ENCODE peak calls at places on chromosomes 16 and 17, in five cellular contexts. A is sigmoid colon, S is body of pancreas, L is esophagus muscularis mucosa, U is A549. I is an unnamed sample.

GRCh38 chr16:62021295-62021694 is 14.9 kb downstream of the CDH8 start:
- DNase-seq in A (no peak), S (no peak), L (no peak), U (no peak), I (no peak)

GRCh38 chr16:46986896-46987295 is 13.4 kb upstream of the DNAJA2 start:
- DNase-seq in A (no peak), S (no peak), L (no peak), U (no peak), I (no peak)

GRCh38 chr16:69204106-69204655 is 17.2 kb downstream of the SNTB2 start:
- DNase-seq in A (no peak), S (no peak), L (no peak), U (no peak), I (no peak)

GRCh38 chr16:89178453-89179147 is 7.1 kb downstream of the CDH15 start:
- DNase-seq in A (no peak), S (no peak), L (no peak), U (no peak), I (no peak)

GRCh38 chr16:35735403-35736251 is 2276.2 kb downstream of the TP53TG3F start:
- DNase-seq in A (no peak), S (no peak), L (peak), U (no peak), I (no peak)

GRCh38 chr17:39014044-39014794 is 47.0 kb upstream of the FBXO47 start:
- DNase-seq in A (no peak), S (no peak), L (no peak), U (peak), I (no peak)

GRCh38 chr17:34163123-34163522 is 92.0 kb upstream of the CCL2 start:
- DNase-seq in A (no peak), S (no peak), L (no peak), U (no peak), I (no peak)

GRCh38 chr16:3490911-3491629 is 4.2 kb downstream of the C16orf90 start:
- DNase-seq in A (no peak), S (no peak), L (no peak), U (no peak), I (no peak)

GRCh38 chr17:12977008-12977751 is 40.6 kb downstream of the ELAC2 start:
- DNase-seq in A (no peak), S (no peak), L (no peak), U (no peak), I (no peak)

GRCh38 chr17:83136156-83136555 is 56.7 kb downstream of the METRNL start:
- DNase-seq in A (peak), S (no peak), L (no peak), U (no peak), I (no peak)

GRCh38 chr16:15897834-15898254 is 9.4 kb upstream of the CEP20 start:
- DNase-seq in A (no peak), S (no peak), L (no peak), U (no peak), I (no peak)

GRCh38 chr17:59851431-59852375 is 41.0 kb downstream of the TUBD1 start:
- DNase-seq in A (peak), S (peak), L (no peak), U (peak), I (no peak)

GRCh38 chr17:8332688-8333087 is 7.0 kb upstream of the ODF4 start:
- DNase-seq in A (no peak), S (no peak), L (no peak), U (no peak), I (no peak)

GRCh38 chr16:31355701-31356100 is 725 bp downstream of the ITGAX start:
- DNase-seq in A (no peak), S (no peak), L (no peak), U (no peak), I (no peak)

GRCh38 chr17:35849469-35850348 is 19.0 kb downstream of the HEATR9 start:
- DNase-seq in A (no peak), S (peak), L (no peak), U (peak), I (no peak)

GRCh38 chr17:17151962-17152361 is 54.2 kb downstream of the PLD6 start:
- DNase-seq in A (peak), S (peak), L (peak), U (peak), I (peak)

GRCh38 chr16:48860341-48860740 is 250.4 kb upstream of the N4BP1 start:
- DNase-seq in A (no peak), S (no peak), L (no peak), U (no peak), I (no peak)

GRCh38 chr17:59284317-59284716 is 47.1 kb upstream of the YPEL2 start:
- DNase-seq in A (no peak), S (no peak), L (no peak), U (no peak), I (no peak)

GRCh38 chr16:24309222-24309905 is 53.2 kb downstream of the CACNG3 start:
- DNase-seq in A (no peak), S (peak), L (no peak), U (peak), I (peak)

GRCh38 chr17:83050651-83051422 is 28.6 kb upstream of the METRNL start:
- DNase-seq in A (peak), S (peak), L (no peak), U (no peak), I (no peak)

DNA sequence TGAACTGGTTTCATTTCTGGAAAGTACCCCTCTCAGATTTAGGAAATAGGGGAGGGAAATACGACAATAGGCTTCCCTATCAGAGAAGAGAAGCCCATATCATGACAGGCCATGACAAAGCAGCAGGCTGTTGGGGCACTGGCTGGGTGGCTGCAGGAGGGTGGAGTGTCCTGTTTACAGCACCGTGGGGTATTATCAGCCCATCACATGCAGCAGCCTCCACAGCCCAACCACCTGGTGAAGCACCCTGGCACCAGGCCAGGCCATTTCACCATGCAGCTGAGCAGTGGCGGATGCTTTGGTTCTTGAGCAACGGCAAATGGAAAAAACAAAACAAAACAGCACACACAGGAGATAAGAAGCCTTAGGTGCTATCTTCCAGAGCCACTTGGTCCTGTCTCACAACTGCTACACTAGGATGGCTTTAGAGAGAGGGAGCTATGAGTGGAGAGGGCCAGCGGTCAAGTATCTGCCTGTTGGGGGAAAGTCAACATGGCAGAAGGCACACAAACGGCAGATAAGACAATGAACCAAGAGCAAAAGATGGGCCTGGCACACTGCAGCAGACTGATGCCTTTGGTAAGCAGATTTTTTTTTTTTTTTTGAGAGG is 24.2 kb downstream of the FAM117A start:
- DNase-seq in A (peak), S (peak), L (peak), U (no peak), I (no peak)
- TF ChIP-seq POLR2A in A (no peak), S (no peak), L (no peak), U (no peak), I (no peak)

GRCh38 chr17:1724869-1725641 is 551 bp downstream of the WDR81 start:
- DNase-seq in A (no peak), S (no peak), L (no peak), U (no peak), I (no peak)

GRCh38 chr17:1726626-1727257 is 2.2 kb downstream of the WDR81 start:
- DNase-seq in A (no peak), S (no peak), L (no peak), U (no peak), I (no peak)

GRCh38 chr17:1725642-1726511 is 1.4 kb downstream of the WDR81 start:
- DNase-seq in A (peak), S (no peak), L (no peak), U (no peak), I (no peak)

GRCh38 chr17:1727258-1727789 is 2.8 kb downstream of the WDR81 start:
- DNase-seq in A (peak), S (no peak), L (no peak), U (no peak), I (no peak)

DNA sequence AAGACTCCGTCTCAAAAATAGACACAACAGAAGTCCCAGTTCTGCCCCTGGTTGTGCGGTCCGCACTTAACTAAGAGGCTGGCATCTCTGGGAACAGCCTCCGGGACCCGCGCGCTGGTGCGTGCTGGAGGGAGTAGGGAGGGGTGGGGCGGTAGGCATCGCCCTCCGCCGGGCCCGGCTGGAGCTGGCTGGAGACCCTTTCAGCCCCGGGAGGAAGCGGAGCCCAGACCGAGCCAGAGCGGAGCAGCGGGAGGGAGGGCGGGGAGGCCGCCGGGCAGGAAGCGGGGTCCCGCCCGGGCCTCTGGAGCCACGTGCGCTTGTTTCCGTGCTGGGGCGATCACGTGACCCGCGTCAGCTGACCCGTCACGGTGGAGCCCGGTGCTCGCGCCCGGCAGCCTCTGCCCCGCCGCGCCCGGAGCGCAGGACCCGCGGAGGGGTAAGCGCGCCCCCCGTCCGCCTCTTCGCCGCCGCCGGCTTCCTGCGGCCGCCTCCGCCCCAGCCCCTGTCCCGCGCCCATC is at the start of gene WDR81:
- DNase-seq in A (peak), S (peak), L (peak), U (peak), I (peak)
- TF ChIP-seq POLR2A in A (no peak), S (peak), L (no peak), U (peak), I (peak)

GRCh38 chr17:31318298-31319190 is 2.9 kb downstream of the EVI2A start:
- DNase-seq in A (peak), S (peak), L (no peak), U (no peak), I (no peak)
- TF ChIP-seq POLR2A in A (no peak), S (no peak), L (no peak), U (no peak), I (no peak)

DNA sequence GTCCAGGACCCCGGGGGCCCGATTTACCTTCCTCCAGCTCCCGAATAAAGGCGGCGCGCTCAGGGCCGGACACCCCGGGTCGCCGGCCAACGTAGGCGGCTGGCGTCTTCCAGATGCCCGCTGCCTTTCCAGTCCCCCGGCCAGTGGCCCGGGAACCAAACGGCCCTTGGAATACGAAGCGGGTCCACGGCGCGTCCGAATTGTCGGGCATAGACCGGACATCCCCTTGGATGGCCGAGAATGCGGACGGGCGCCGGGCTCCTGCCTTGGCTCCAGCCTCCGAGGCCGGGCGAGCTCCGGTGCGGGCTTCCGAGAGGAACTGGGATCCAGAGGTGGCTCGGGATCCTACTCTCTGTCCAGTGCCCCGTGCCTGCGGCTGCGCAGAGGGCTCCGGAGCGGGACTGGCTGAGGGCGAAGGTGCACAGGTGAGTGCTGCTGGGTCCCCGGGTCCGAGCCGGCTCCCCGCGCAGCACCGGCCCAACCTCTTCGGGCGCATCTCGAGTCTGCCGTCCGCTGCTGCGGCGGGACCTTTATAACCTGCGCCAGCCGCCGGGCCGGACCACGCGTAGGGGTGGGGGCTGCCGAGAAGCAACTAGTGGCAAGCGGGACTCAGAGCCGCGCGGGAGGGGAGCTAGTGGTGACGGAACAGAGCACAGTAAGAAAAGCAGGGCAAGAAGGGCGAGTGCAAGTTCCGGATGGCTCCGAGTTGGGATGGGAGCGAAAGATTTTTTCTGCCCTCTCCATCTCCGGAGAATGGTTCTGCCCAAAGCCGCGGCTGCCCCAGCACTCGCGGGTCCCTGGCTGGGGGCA is at the start of gene HAP1:
- DNase-seq in A (no peak), S (peak), L (no peak), U (peak), I (no peak)
- TF ChIP-seq POLR2A in A (no peak), S (no peak), L (no peak), U (peak), I (peak)

DNA sequence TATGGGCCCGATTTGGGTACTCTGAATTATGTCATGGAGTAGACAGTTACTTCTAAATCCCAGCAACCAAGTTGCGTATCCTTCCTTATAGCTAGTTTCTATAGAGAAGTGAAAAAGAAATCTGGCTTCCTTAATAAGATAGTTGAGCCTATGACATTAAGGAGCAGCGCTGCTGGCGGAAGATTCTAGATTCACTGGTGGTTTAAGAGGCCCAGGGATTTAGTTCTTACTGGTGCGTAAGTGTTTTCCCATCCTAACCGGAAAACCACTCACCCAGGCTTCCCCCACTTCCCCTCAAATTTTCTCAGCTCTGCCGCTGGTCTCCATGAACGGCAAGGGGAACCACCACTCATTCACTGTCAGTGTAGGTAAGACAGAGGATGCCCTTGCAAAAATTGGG is 230.4 kb downstream of the CPPED1 start:
- DNase-seq in A (peak), S (peak), L (no peak), U (no peak), I (no peak)
- TF ChIP-seq POLR2A in A (no peak), S (no peak), L (no peak), U (no peak), I (no peak)

GRCh38 chr17:57999010-57999495 is 8.0 kb downstream of the SRSF1 start:
- DNase-seq in A (no peak), S (no peak), L (no peak), U (no peak), I (no peak)

GRCh38 chr17:57995076-57995956 is 7.3 kb upstream of the VEZF1 start:
- DNase-seq in A (peak), S (peak), L (peak), U (peak), I (peak)

GRCh38 chr17:57999496-58000017 is 7.5 kb downstream of the SRSF1 start:
- DNase-seq in A (no peak), S (no peak), L (no peak), U (peak), I (no peak)

GRCh38 chr17:57998234-57998746 is 8.8 kb downstream of the SRSF1 start:
- DNase-seq in A (no peak), S (no peak), L (no peak), U (no peak), I (no peak)

DNA sequence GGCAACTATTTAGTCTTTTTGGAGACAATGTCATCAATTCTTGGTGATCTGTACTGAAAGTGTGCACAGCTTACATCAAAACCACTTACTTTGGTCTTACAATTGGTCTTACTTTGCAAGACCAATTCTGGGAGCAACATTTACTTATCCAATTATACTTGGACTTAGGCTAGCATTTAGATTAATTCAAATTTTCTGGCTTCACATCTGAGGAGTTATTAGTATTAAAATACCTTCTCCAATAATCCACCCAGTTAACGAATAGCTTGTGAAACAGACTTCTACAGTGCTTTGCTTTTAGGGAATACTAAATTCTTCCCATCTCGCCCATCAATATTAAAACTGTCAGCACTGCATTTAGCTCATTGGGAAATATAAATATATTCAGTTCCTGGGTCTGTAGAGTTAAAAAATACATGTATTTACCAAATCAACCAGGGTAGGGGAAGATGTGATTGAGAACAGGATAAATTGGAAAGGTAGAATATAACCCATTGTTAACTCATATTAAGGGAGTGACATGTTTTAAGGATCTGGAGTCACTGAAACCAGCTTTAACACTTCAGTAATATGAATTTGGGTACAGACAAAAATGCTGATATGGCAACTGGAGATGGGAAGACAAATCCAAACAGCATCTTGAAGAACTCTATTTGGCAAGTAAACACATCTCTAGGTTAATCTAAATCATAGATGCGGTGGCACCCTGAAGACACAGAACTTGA is 9.2 kb upstream of the VEZF1 start:
- DNase-seq in A (no peak), S (no peak), L (no peak), U (no peak), I (no peak)
- TF ChIP-seq POLR2A in A (no peak), S (no peak), L (no peak), U (no peak), I (no peak)

DNA sequence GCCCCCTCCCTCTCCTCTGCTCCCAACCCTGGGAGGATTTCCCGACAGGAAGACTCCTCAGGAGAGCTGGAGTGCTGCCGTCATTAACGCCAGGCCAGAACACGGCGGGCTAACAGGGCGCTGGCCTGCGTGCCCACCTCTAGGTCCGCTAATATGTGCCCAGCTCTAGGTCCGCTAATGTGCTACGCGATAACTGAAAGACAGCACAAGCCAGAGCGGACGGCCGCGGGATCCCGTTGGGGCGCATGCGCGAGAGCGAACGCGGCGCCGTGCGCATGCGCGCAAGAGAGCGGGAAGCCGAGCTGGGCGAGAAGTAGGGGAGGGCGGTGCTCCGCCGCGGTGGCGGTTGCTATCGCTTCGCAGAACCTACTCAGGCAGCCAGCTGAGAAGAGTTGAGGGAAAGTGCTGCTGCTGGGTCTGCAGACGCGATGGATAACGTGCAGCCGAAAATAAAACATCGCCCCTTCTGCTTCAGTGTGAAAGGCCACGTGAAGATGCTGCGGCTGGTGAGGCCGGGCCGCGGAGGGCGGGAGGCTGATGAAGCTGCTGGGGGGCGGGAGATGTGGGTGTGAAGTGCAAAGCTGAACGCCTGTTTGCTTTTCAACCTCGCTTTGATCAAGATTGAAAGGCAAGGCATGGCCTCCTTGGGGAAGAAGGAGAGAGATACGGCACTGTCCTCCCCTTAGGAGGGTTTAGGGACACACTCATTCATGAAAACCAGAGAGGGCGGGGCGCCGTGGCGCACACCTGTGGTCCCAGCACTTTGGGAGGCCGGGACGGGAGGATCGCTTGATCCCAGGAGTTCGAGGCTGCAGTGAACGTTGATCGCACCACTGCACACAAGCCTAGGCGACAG is at the start of gene CKLF:
- DNase-seq in A (peak), S (peak), L (peak), U (peak), I (peak)
- TF ChIP-seq POLR2A in A (peak), S (peak), L (peak), U (peak), I (peak)

GRCh38 chr17:69516911-69517310 is 102.4 kb downstream of the MAP2K6 start:
- DNase-seq in A (no peak), S (no peak), L (no peak), U (no peak), I (no peak)
- TF ChIP-seq POLR2A in A (no peak), S (no peak), L (no peak), U (no peak), I (no peak)

GRCh38 chr16:87407511-87408112 is 15.5 kb downstream of the MAP1LC3B start:
- DNase-seq in A (peak), S (peak), L (no peak), U (no peak), I (no peak)
- TF ChIP-seq POLR2A in A (no peak), S (no peak), L (no peak), U (no peak), I (no peak)